ENCODE peak calls at places on chromosomes 4 and X, in six cellular contexts. One of them, this sample, is unnamed.

GRCh38 chrX:131397891-131398290 is 108.8 kb upstream of the IGSF1 start:
- DNase-seq in activated CD4-positive, alpha-beta memory T cell treated with anti-CD3 and anti-CD28 coated beads, Interleukin-2, amount 10 ng/mL, durations not matched to agents 7 days and 5 days: no peak
- DNase-seq in NCI-H69: no peak
- DNase-seq in EL: no peak
- DNase-seq in mesothelial cell of epicardium: no peak
- DNase-seq in Peyer's patch: no peak
- DNase-seq in this sample: no peak

GRCh38 chrX:2500091-2500680 is 590 bp downstream of the DHRSX start:
- DNase-seq in mesothelial cell of epicardium: no peak
- DNase-seq in NCI-H69: no peak
- DNase-seq in EL: peak; percentile 54
- DNase-seq in Peyer's patch: peak; percentile 65
- DNase-seq in activated CD4-positive, alpha-beta memory T cell treated with anti-CD3 and anti-CD28 coated beads, Interleukin-2, amount 10 ng/mL, durations not matched to agents 7 days and 5 days: peak; percentile 34
- DNase-seq in this sample: peak; percentile 85

GRCh38 chrX:41973208-41973607 is 49.9 kb upstream of the CASK start:
- DNase-seq in mesothelial cell of epicardium: no peak
- DNase-seq in EL: no peak
- DNase-seq in activated CD4-positive, alpha-beta memory T cell treated with anti-CD3 and anti-CD28 coated beads, Interleukin-2, amount 10 ng/mL, durations not matched to agents 7 days and 5 days: no peak
- DNase-seq in Peyer's patch: no peak
- DNase-seq in NCI-H69: no peak
- DNase-seq in this sample: no peak

GRCh38 chr4:65316534-65316933 is 353.8 kb downstream of the EPHA5 start:
- DNase-seq in Peyer's patch: no peak
- DNase-seq in activated CD4-positive, alpha-beta memory T cell treated with anti-CD3 and anti-CD28 coated beads, Interleukin-2, amount 10 ng/mL, durations not matched to agents 7 days and 5 days: no peak
- DNase-seq in NCI-H69: no peak
- DNase-seq in mesothelial cell of epicardium: no peak
- DNase-seq in EL: no peak
- DNase-seq in this sample: no peak

GRCh38 chrX:45774961-45775360 is 574.3 kb upstream of the DIPK2B start:
- DNase-seq in mesothelial cell of epicardium: no peak
- DNase-seq in NCI-H69: no peak
- DNase-seq in EL: peak; percentile 86
- DNase-seq in Peyer's patch: no peak
- DNase-seq in activated CD4-positive, alpha-beta memory T cell treated with anti-CD3 and anti-CD28 coated beads, Interleukin-2, amount 10 ng/mL, durations not matched to agents 7 days and 5 days: no peak
- DNase-seq in this sample: no peak

GRCh38 chr4:78477276-78477675 is 74.3 kb upstream of the ANXA3 start:
- DNase-seq in EL: peak; percentile 48
- DNase-seq in mesothelial cell of epicardium: no peak
- DNase-seq in NCI-H69: no peak
- DNase-seq in activated CD4-positive, alpha-beta memory T cell treated with anti-CD3 and anti-CD28 coated beads, Interleukin-2, amount 10 ng/mL, durations not matched to agents 7 days and 5 days: no peak
- DNase-seq in Peyer's patch: no peak
- DNase-seq in this sample: no peak

GRCh38 chr4:168119870-168120269 is 27.5 kb downstream of the ANXA10 start:
- DNase-seq in mesothelial cell of epicardium: no peak
- DNase-seq in NCI-H69: no peak
- DNase-seq in EL: no peak
- DNase-seq in Peyer's patch: no peak
- DNase-seq in activated CD4-positive, alpha-beta memory T cell treated with anti-CD3 and anti-CD28 coated beads, Interleukin-2, amount 10 ng/mL, durations not matched to agents 7 days and 5 days: no peak
- DNase-seq in this sample: no peak

GRCh38 chr4:143700420-143701352 is at the start of gene FREM3:
- DNase-seq in Peyer's patch: no peak
- DNase-seq in EL: no peak
- DNase-seq in mesothelial cell of epicardium: peak; percentile 20
- DNase-seq in NCI-H69: peak; percentile 34
- DNase-seq in activated CD4-positive, alpha-beta memory T cell treated with anti-CD3 and anti-CD28 coated beads, Interleukin-2, amount 10 ng/mL, durations not matched to agents 7 days and 5 days: no peak
- DNase-seq in this sample: no peak

GRCh38 chrX:23952984-23953907 is 45.4 kb downstream of the CXorf58 start:
- DNase-seq in mesothelial cell of epicardium: no peak
- DNase-seq in EL: no peak
- DNase-seq in NCI-H69: peak; percentile 82
- DNase-seq in Peyer's patch: peak; percentile 54
- DNase-seq in activated CD4-positive, alpha-beta memory T cell treated with anti-CD3 and anti-CD28 coated beads, Interleukin-2, amount 10 ng/mL, durations not matched to agents 7 days and 5 days: peak; percentile 56
- DNase-seq in this sample: peak; percentile 75

GRCh38 chr4:89617256-89617655 is 219.7 kb downstream of the SNCA start:
- DNase-seq in NCI-H69: peak; percentile 77
- DNase-seq in EL: no peak
- DNase-seq in Peyer's patch: no peak
- DNase-seq in mesothelial cell of epicardium: no peak
- DNase-seq in activated CD4-positive, alpha-beta memory T cell treated with anti-CD3 and anti-CD28 coated beads, Interleukin-2, amount 10 ng/mL, durations not matched to agents 7 days and 5 days: no peak
- DNase-seq in this sample: no peak

GRCh38 chr4:39976945-39977488 is 694 bp downstream of the PDS5A start:
- DNase-seq in activated CD4-positive, alpha-beta memory T cell treated with anti-CD3 and anti-CD28 coated beads, Interleukin-2, amount 10 ng/mL, durations not matched to agents 7 days and 5 days: peak; percentile 52
- DNase-seq in Peyer's patch: peak; percentile 72
- DNase-seq in EL: no peak
- DNase-seq in mesothelial cell of epicardium: peak; percentile 38
- DNase-seq in NCI-H69: peak; percentile 75
- DNase-seq in this sample: peak; percentile 20

GRCh38 chrX:20382518-20383291 is 116.0 kb upstream of the RPS6KA3 start:
- DNase-seq in NCI-H69: peak; percentile 17
- DNase-seq in EL: peak; percentile 29
- DNase-seq in Peyer's patch: peak; percentile 63
- DNase-seq in activated CD4-positive, alpha-beta memory T cell treated with anti-CD3 and anti-CD28 coated beads, Interleukin-2, amount 10 ng/mL, durations not matched to agents 7 days and 5 days: peak; percentile 18
- DNase-seq in mesothelial cell of epicardium: no peak
- DNase-seq in this sample: no peak

GRCh38 chr4:86595426-86595805 is 1.3 kb downstream of the PTPN13 start:
- DNase-seq in NCI-H69: peak; percentile 63
- DNase-seq in EL: peak; percentile 54
- DNase-seq in mesothelial cell of epicardium: no peak
- DNase-seq in Peyer's patch: no peak
- DNase-seq in activated CD4-positive, alpha-beta memory T cell treated with anti-CD3 and anti-CD28 coated beads, Interleukin-2, amount 10 ng/mL, durations not matched to agents 7 days and 5 days: no peak
- DNase-seq in this sample: no peak

GRCh38 chr4:109576462-109576861 is 16.4 kb downstream of the MCUB start:
- DNase-seq in NCI-H69: peak; percentile 92
- DNase-seq in mesothelial cell of epicardium: no peak
- DNase-seq in Peyer's patch: no peak
- DNase-seq in activated CD4-positive, alpha-beta memory T cell treated with anti-CD3 and anti-CD28 coated beads, Interleukin-2, amount 10 ng/mL, durations not matched to agents 7 days and 5 days: no peak
- DNase-seq in EL: peak; percentile 19
- DNase-seq in this sample: no peak

GRCh38 chrX:53263597-53264094 is 17.7 kb downstream of the IQSEC2 start:
- DNase-seq in Peyer's patch: peak; percentile 43
- DNase-seq in mesothelial cell of epicardium: no peak
- DNase-seq in NCI-H69: no peak
- DNase-seq in activated CD4-positive, alpha-beta memory T cell treated with anti-CD3 and anti-CD28 coated beads, Interleukin-2, amount 10 ng/mL, durations not matched to agents 7 days and 5 days: peak; percentile 54
- DNase-seq in EL: peak; percentile 79
- DNase-seq in this sample: no peak

GRCh38 chr4:48748949-48749596 is 31.0 kb downstream of the FRYL start:
- DNase-seq in activated CD4-positive, alpha-beta memory T cell treated with anti-CD3 and anti-CD28 coated beads, Interleukin-2, amount 10 ng/mL, durations not matched to agents 7 days and 5 days: no peak
- DNase-seq in EL: no peak
- DNase-seq in NCI-H69: no peak
- DNase-seq in mesothelial cell of epicardium: no peak
- DNase-seq in Peyer's patch: no peak
- DNase-seq in this sample: no peak

GRCh38 chr4:54067163-54067562 is 2.8 kb upstream of the CHIC2 start:
- DNase-seq in activated CD4-positive, alpha-beta memory T cell treated with anti-CD3 and anti-CD28 coated beads, Interleukin-2, amount 10 ng/mL, durations not matched to agents 7 days and 5 days: no peak
- DNase-seq in mesothelial cell of epicardium: no peak
- DNase-seq in Peyer's patch: peak; percentile 55
- DNase-seq in EL: peak; percentile 78
- DNase-seq in NCI-H69: no peak
- DNase-seq in this sample: peak; percentile 87

GRCh38 chr4:173794662-173795061 is 264.6 kb upstream of the HAND2 start:
- DNase-seq in Peyer's patch: no peak
- DNase-seq in NCI-H69: no peak
- DNase-seq in mesothelial cell of epicardium: no peak
- DNase-seq in activated CD4-positive, alpha-beta memory T cell treated with anti-CD3 and anti-CD28 coated beads, Interleukin-2, amount 10 ng/mL, durations not matched to agents 7 days and 5 days: no peak
- DNase-seq in EL: no peak
- DNase-seq in this sample: no peak

GRCh38 chr4:156751486-156751885 is 220.1 kb downstream of the PDGFC start:
- DNase-seq in activated CD4-positive, alpha-beta memory T cell treated with anti-CD3 and anti-CD28 coated beads, Interleukin-2, amount 10 ng/mL, durations not matched to agents 7 days and 5 days: no peak
- DNase-seq in NCI-H69: no peak
- DNase-seq in EL: peak; percentile 66
- DNase-seq in mesothelial cell of epicardium: no peak
- DNase-seq in Peyer's patch: no peak
- DNase-seq in this sample: no peak